ENCODE peak calls at places on chromosomes 6 and 20, in seven cellular contexts. M, E, W, F, R, T and P are unnamed samples.

GRCh38 chr6:93787841-93788240 is 368.5 kb upstream of the EPHA7 start:
- DNase-seq in M (peak), E (no peak), W (no peak), F (no peak), R (no peak), T (no peak), P (no peak)

GRCh38 chr20:34988176-34988540 is 32.5 kb downstream of the MYH7B start:
- DNase-seq in M (peak), E (peak), W (no peak), F (no peak), R (no peak), T (no peak), P (no peak)

GRCh38 chr6:41272591-41273175 is 13.8 kb downstream of the TREM1 start:
- DNase-seq in M (no peak), E (no peak), W (no peak), F (no peak), R (no peak), T (no peak), P (no peak)

GRCh38 chr6:39934060-39934757 is at the start of gene MOCS1:
- DNase-seq in M (peak), E (peak), W (peak), F (peak), R (peak), T (peak), P (peak)

GRCh38 chr20:50919567-50919966 is 11.7 kb downstream of the ADNP start:
- DNase-seq in M (peak), E (peak), W (no peak), F (no peak), R (no peak), T (peak), P (peak)

GRCh38 chr20:48777821-48778220 is 50.0 kb downstream of the PREX1 start:
- DNase-seq in M (no peak), E (no peak), W (no peak), F (no peak), R (no peak), T (no peak), P (no peak)

GRCh38 chr20:10733122-10733521 is 59.3 kb upstream of the JAG1 start:
- DNase-seq in M (peak), E (no peak), W (no peak), F (no peak), R (no peak), T (no peak), P (no peak)

GRCh38 chr6:167049275-167049674 is 50.1 kb downstream of the CEP43 start:
- DNase-seq in M (no peak), E (no peak), W (no peak), F (no peak), R (no peak), T (no peak), P (no peak)

GRCh38 chr6:15296735-15297134 is 50.9 kb downstream of the JARID2 start:
- DNase-seq in M (no peak), E (no peak), W (no peak), F (no peak), R (no peak), T (no peak), P (no peak)